ENCODE peak calls at places on chromosomes 13 and 19, in eight cellular contexts. K is NCI-H146; O is NCI-H1105; E is thoracic aorta; B is stimulated activated CD4-positive, alpha-beta T cell treated with anti-CD3 and anti-CD28 coated beads, Interleukin-2, amount 100 ng/mL, for 48 hours; D is kidney tubule cell; R is effector memory CD4-positive, alpha-beta T cell; J is pulmonary artery endothelial cell. C is an unnamed sample.

GRCh38 chr13:24605923-24606372 is 74.3 kb upstream of the ATP12A start:
- DNase-seq in B (no peak), E (no peak), J (no peak), O (no peak), D (peak), K (no peak), R (no peak), C (no peak)

GRCh38 chr19:46381346-46381745 is 32.0 kb downstream of the CCDC8 start:
- DNase-seq in B (no peak), K (no peak), D (no peak), R (no peak), O (no peak), J (no peak), E (no peak), C (no peak)

GRCh38 chr13:110338441-110339101 is 31.5 kb downstream of the COL4A2 start:
- DNase-seq in R (no peak), J (no peak), O (no peak), E (no peak), B (no peak), D (no peak), K (no peak), C (no peak)

GRCh38 chr13:103145476-103145875 is 79.3 kb upstream of the SLC10A2 start:
- DNase-seq in J (no peak), O (no peak), R (no peak), E (no peak), D (no peak), B (no peak), K (no peak), C (no peak)

GRCh38 chr19:20179946-20180345 is 12.9 kb downstream of the ZNF486 start:
- DNase-seq in J (no peak), O (no peak), D (peak), R (no peak), B (no peak), K (no peak), E (no peak), C (no peak)

GRCh38 chr13:105929486-105929885 is 606.0 kb downstream of the EFNB2 start:
- DNase-seq in D (no peak), B (no peak), J (no peak), E (no peak), R (no peak), O (no peak), K (no peak), C (no peak)

GRCh38 chr19:30367421-30367820 is 4.8 kb upstream of the ZNF536 start:
- DNase-seq in R (no peak), D (no peak), K (no peak), E (no peak), J (no peak), B (no peak), O (no peak), C (no peak)

GRCh38 chr19:12866416-12867119 is 14.7 kb downstream of the DNASE2 start:
- DNase-seq in B (no peak), J (no peak), O (peak), K (no peak), E (no peak), D (no peak), R (no peak), C (no peak)

GRCh38 chr13:109516196-109516595 is 270.2 kb downstream of the IRS2 start:
- DNase-seq in D (no peak), O (no peak), R (no peak), J (no peak), B (no peak), K (no peak), E (no peak), C (no peak)

GRCh38 chr19:16371540-16371986 is 46.9 kb downstream of the KLF2 start:
- DNase-seq in E (no peak), D (no peak), K (peak), J (no peak), R (peak), B (peak), O (no peak), C (no peak)

GRCh38 chr13:114090476-114090875 is 41.9 kb downstream of the RASA3 start:
- DNase-seq in O (no peak), B (no peak), R (no peak), K (no peak), D (no peak), J (no peak), E (no peak), C (no peak)

GRCh38 chr19:47725759-47726401 is 12.7 kb downstream of the EHD2 start:
- DNase-seq in O (peak), R (no peak), B (no peak), J (no peak), K (no peak), D (no peak), E (no peak), C (no peak)